ENCODE peak calls at places on chromosomes 6 and 20, in nine cellular contexts. J is sigmoid colon, K is A549, A is heart left ventricle, M is tibial nerve, Y is spleen, F is H54, D is HepG2, I is uterus. W is an unnamed sample.

GRCh38 chr6:139173172-139173571 is 38.3 kb downstream of the HECA start:
- DNase-seq in K (no peak), Y (no peak), F (no peak), I (no peak), J (no peak), D (no peak), M (no peak), A (no peak), W (peak)

GRCh38 chr20:61939691-61940360 is 125.9 kb downstream of the TAF4 start:
- DNase-seq in F (no peak), Y (peak), D (no peak), A (no peak), K (no peak), I (no peak), J (no peak), M (no peak), W (no peak)

GRCh38 chr6:129860901-129861665 is at the start of gene TMEM244:
- DNase-seq in Y (no peak), K (no peak), I (no peak), F (no peak), M (no peak), D (no peak), J (no peak), A (no peak), W (no peak)

GRCh38 chr6:144824018-144824417 is 538.9 kb downstream of the UTRN start:
- DNase-seq in M (no peak), K (no peak), A (no peak), J (no peak), F (no peak), Y (no peak), D (no peak), I (no peak), W (no peak)

GRCh38 chr6:13664703-13665352 is 46.8 kb downstream of the RANBP9 start:
- DNase-seq in J (no peak), F (no peak), I (no peak), Y (no peak), M (no peak), A (no peak), D (peak), K (no peak), W (no peak)

GRCh38 chr6:101391772-101392560 is 1.5 kb upstream of the GRIK2 start:
- DNase-seq in D (no peak), A (no peak), M (no peak), F (peak), K (no peak), I (no peak), J (no peak), Y (no peak), W (no peak)

GRCh38 chr6:22099241-22099640 is 197.6 kb downstream of the PRL start:
- DNase-seq in Y (no peak), D (no peak), M (no peak), K (no peak), J (no peak), I (no peak), A (no peak), F (no peak), W (no peak)

GRCh38 chr6:66897576-66897975 is 1190.5 kb upstream of the EYS start:
- DNase-seq in I (no peak), Y (no peak), A (no peak), K (no peak), F (no peak), M (peak), J (no peak), D (peak), W (peak)

GRCh38 chr20:38023181-38024085 is 9.8 kb downstream of the TTI1 start:
- DNase-seq in Y (no peak), J (no peak), D (peak), A (no peak), K (no peak), M (no peak), F (no peak), I (no peak), W (no peak)

GRCh38 chr6:2502998-2503674 is 247.6 kb downstream of the MYLK4 start:
- DNase-seq in J (no peak), A (no peak), I (no peak), Y (no peak), D (no peak), K (no peak), M (no peak), F (no peak), W (no peak)

GRCh38 chr20:20407891-20408805 is 40.2 kb downstream of the INSM1 start:
- DNase-seq in I (no peak), A (no peak), Y (no peak), J (no peak), F (no peak), D (peak), K (peak), M (no peak), W (no peak)

GRCh38 chr20:51678041-51678697 is 90.0 kb downstream of the ATP9A start:
- DNase-seq in A (no peak), M (no peak), F (no peak), J (no peak), K (no peak), Y (no peak), D (no peak), I (no peak), W (no peak)

GRCh38 chr6:3650341-3650958 is 101.1 kb downstream of the PXDC1 start:
- DNase-seq in Y (no peak), M (no peak), K (no peak), F (no peak), J (no peak), D (no peak), I (no peak), A (no peak), W (no peak)

GRCh38 chr6:148999921-149000589 is 253.2 kb downstream of the UST start:
- DNase-seq in I (peak), D (no peak), M (peak), Y (no peak), J (peak), A (peak), K (no peak), F (no peak), W (no peak)

GRCh38 chr6:158654498-158654897 is 4.6 kb downstream of the SYTL3 start:
- DNase-seq in I (peak), M (no peak), K (no peak), D (peak), A (peak), J (peak), F (no peak), Y (peak), W (no peak)

GRCh38 chr6:144897441-144897921 is 612.3 kb downstream of the UTRN start:
- DNase-seq in A (no peak), F (peak), I (no peak), M (no peak), D (no peak), K (no peak), J (no peak), Y (no peak), W (no peak)

DNA sequence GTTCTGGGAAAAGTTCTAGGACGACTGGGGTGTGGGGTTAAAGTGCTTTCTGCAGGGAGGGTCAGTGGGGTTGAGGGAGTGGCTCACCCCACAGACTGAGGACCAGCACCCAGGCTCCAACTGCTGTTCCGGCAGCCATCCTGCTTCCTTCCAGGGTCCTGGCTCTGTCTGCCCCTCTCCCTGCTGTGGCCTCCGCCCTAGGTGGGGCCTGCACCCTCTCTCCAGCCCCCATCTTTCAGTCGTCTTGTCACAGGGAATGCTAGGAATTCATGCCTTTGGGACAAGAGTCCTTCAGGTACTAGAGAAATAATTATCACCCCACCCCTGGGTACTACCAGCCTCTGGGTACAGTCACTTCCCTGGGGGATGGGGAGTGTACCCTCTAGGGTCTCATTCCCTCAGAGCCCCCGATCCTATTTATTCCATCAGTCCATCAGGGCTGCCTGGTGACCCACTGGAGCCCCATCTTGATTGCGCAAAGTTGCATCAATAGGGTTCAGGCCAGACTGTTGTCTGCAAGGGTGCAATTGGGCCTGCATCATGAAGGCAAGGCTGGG is at the start of gene AGER:
- DNase-seq in K (no peak), A (no peak), D (no peak), F (no peak), M (no peak), Y (peak), J (no peak), I (no peak), W (no peak)
- TF ChIP-seq POLR2A in K (no peak), A (no peak), D (peak), F (no peak), M (no peak), Y (no peak), J (no peak), I (no peak), W (peak)

GRCh38 chr6:29965873-29966601 is 23.7 kb downstream of the HLA-A start:
- DNase-seq in I (peak), Y (peak), D (peak), F (peak), K (peak), J (peak), A (peak), M (peak), W (peak)
- TF ChIP-seq POLR2A in I (no peak), Y (no peak), D (peak), F (no peak), K (no peak), J (no peak), A (no peak), M (no peak), W (peak)

DNA sequence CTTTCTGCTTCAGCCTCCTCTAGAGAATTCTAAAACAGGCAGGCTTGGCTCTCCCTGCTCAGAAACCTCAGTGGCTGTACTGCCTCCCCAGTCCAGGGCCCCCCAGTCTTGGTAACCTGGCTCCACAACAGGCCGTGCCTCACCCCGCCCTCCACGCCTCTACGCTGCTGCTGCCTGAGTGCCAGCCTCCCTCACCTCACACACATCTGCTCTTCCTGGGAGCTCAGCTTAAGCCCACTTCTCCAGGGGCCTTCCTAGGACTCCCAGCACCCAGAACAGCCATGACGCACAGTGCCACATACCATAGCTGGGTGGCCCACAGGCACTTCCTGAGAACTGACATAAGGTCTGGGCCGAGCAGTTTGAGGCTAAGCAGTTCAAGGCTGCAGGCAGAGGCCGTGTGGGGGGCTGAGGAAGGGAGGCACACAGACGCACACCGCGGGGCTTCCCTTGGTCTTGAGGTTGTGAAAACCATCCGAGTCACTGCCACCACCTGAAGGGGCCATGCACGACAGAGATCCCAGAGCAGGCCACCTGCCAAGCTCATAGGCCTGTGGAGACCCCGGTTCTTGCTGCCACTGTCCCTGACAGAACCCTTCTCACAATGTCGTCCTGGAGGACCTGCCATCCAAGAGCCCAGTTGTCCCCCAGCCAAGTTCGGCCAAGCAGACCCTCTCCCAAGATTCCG is 42.6 kb downstream of the DSTN start:
- DNase-seq in D (peak), A (peak), Y (peak), K (no peak), F (peak), I (no peak), J (peak), M (peak), W (no peak)
- TF ChIP-seq POLR2A in D (no peak), A (no peak), Y (no peak), K (no peak), F (no peak), I (no peak), J (peak), M (no peak), W (no peak)

GRCh38 chr20:47310729-47311128 is 45.8 kb downstream of the ZMYND8 start:
- DNase-seq in A (no peak), D (no peak), J (peak), I (no peak), Y (no peak), K (no peak), F (no peak), M (no peak), W (no peak)
- TF ChIP-seq POLR2A in A (no peak), D (no peak), J (no peak), I (no peak), Y (no peak), K (no peak), F (no peak), M (no peak), W (no peak)

DNA sequence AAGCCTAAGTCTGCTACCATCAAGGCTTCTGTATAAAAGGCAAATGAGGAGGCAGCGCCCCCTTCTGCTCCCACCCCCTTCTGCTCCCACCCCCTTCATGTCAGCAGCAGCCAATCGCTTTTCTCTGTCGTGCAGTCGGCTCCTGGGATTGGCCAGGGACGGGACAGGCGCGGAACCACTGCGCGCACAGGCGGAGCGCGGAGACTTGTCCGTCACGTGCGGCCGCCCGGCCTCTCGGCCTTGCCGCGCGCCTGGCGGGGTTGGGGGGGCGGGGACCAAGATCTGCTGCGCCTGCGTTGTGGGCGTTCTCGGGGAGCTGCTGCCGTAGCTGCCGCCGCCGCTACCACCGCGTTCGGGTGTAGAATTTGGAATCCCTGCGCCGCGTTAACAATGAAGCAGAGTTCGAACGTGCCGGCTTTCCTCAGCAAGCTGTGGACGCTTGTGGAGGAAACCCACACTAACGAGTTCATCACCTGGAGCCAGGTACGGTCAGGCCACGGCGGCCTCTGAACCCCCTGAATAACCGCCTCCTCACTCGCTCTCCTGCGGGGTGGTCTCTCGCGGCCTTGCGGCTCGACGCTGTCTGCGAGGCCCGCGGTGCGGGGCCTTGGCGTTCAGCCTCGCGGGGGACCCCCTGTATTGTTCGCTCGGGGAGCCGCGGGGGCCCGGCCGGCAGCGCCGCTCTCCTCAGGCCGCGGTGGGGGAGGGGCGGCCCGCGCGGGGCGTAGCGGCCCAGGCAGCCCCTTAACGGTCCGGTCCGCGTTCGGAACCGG is at the start of gene HSF2:
- DNase-seq in K (peak), A (peak), J (peak), M (peak), D (peak), Y (peak), F (peak), I (peak), W (peak)
- TF ChIP-seq POLR2A in K (peak), A (no peak), J (no peak), M (no peak), D (peak), Y (no peak), F (peak), I (peak), W (peak)